ENCODE peak calls at places on chromosomes 3 and 15, in eight cellular contexts. J is sigmoid colon, X is small intestine, M is breast epithelium, T is heart left ventricle, W is tibial artery, P is brain microvascular endothelial cell, Q is mesendoderm. B is an unnamed sample.

GRCh38 chr3:169940486-169941181 is 26.0 kb upstream of the SEC62 start:
- DNase-seq in J (no peak), X (no peak), M (no peak), T (no peak), W (no peak), P (no peak), Q (no peak), B (no peak)

GRCh38 chr15:34799825-34800168 is 4.4 kb upstream of the ACTC1 start:
- DNase-seq in J (no peak), X (no peak), M (no peak), T (no peak), W (no peak), P (no peak), Q (no peak), B (no peak)

GRCh38 chr15:74205593-74205969 is 3.0 kb upstream of the STRA6 start:
- DNase-seq in J (no peak), X (no peak), M (no peak), T (no peak), W (no peak), P (no peak), Q (no peak), B (no peak)

GRCh38 chr3:31615071-31615875 is 82.5 kb downstream of the STT3B start:
- DNase-seq in J (no peak), X (no peak), M (no peak), T (no peak), W (no peak), P (peak; percentile 35), Q (no peak), B (no peak)

GRCh38 chr3:52385157-52385556 is 59.7 kb downstream of the SEMA3G start:
- DNase-seq in J (no peak), X (peak; percentile 33), M (no peak), T (no peak), W (no peak), P (peak; percentile 21), Q (peak; percentile 94), B (no peak)

GRCh38 chr3:185267193-185267592 is 13.3 kb upstream of the EHHADH start:
- DNase-seq in J (no peak), X (no peak), M (no peak), T (no peak), W (no peak), P (no peak), Q (no peak), B (no peak)

GRCh38 chr15:45268135-45268534 is 16.1 kb downstream of the SLC28A2 start:
- DNase-seq in J (no peak), X (peak; percentile 51), M (no peak), T (no peak), W (no peak), P (no peak), Q (peak; percentile 57), B (no peak)

GRCh38 chr3:46460051-46460450 is 4.7 kb downstream of the LTF start:
- DNase-seq in J (no peak), X (no peak), M (no peak), T (no peak), W (no peak), P (no peak), Q (no peak), B (no peak)

GRCh38 chr15:69697913-69698312 is 245.3 kb downstream of the RPLP1 start:
- DNase-seq in J (no peak), X (no peak), M (no peak), T (peak; percentile 73), W (peak; percentile 47), P (no peak), Q (no peak), B (no peak)

GRCh38 chr3:31248619-31248992 is 284.1 kb upstream of the STT3B start:
- DNase-seq in J (no peak), X (no peak), M (no peak), T (no peak), W (no peak), P (no peak), Q (no peak), B (no peak)

GRCh38 chr3:45567730-45568172 is 26.8 kb upstream of the LIMD1 start:
- DNase-seq in J (peak; percentile 59), X (no peak), M (no peak), T (no peak), W (no peak), P (no peak), Q (no peak), B (no peak)

GRCh38 chr15:85646538-85647091 is 148.1 kb downstream of the KLHL25 start:
- DNase-seq in J (no peak), X (peak; percentile 39), M (no peak), T (no peak), W (no peak), P (peak; percentile 56), Q (peak; percentile 69), B (no peak)

GRCh38 chr3:49019941-49020334 is 1.6 kb upstream of the DALRD3 start:
- DNase-seq in J (no peak), X (peak; percentile 39), M (no peak), T (no peak), W (no peak), P (no peak), Q (no peak), B (no peak)

GRCh38 chr3:57130426-57131209 is 34.5 kb downstream of the IL17RD start:
- DNase-seq in J (no peak), X (no peak), M (no peak), T (no peak), W (no peak), P (no peak), Q (peak; percentile 100), B (no peak)

GRCh38 chr3:5016218-5017161 is 37.3 kb downstream of the BHLHE40 start:
- DNase-seq in J (no peak), X (peak; percentile 95), M (no peak), T (no peak), W (peak; percentile 60), P (peak; percentile 91), Q (peak; percentile 96), B (peak; percentile 54)

GRCh38 chr15:23397779-23398178 is 43.2 kb downstream of the GOLGA8S start:
- DNase-seq in J (no peak), X (no peak), M (no peak), T (no peak), W (peak; percentile 39), P (no peak), Q (no peak), B (no peak)

GRCh38 chr3:49165771-49166751 is at the start of gene CCDC71:
- DNase-seq in J (peak; percentile 86), X (peak; percentile 61), M (peak; percentile 61), T (peak; percentile 90), W (peak; percentile 56), P (peak; percentile 36), Q (peak; percentile 74), B (peak; percentile 79)

GRCh38 chr15:82663186-82663600 is 16.0 kb upstream of the CPEB1 start:
- DNase-seq in J (no peak), X (peak; percentile 40), M (no peak), T (no peak), W (no peak), P (no peak), Q (peak; percentile 77), B (no peak)

GRCh38 chr3:188839187-188839695 is 332.5 kb upstream of the TPRG1 start:
- DNase-seq in J (no peak), X (no peak), M (no peak), T (no peak), W (no peak), P (no peak), Q (no peak), B (no peak)

GRCh38 chr3:59451041-59451763 is 401.4 kb upstream of the CFAP20DC start:
- DNase-seq in J (no peak), X (peak; percentile 61), M (no peak), T (no peak), W (no peak), P (no peak), Q (peak; percentile 41), B (peak; percentile 34)

DNA sequence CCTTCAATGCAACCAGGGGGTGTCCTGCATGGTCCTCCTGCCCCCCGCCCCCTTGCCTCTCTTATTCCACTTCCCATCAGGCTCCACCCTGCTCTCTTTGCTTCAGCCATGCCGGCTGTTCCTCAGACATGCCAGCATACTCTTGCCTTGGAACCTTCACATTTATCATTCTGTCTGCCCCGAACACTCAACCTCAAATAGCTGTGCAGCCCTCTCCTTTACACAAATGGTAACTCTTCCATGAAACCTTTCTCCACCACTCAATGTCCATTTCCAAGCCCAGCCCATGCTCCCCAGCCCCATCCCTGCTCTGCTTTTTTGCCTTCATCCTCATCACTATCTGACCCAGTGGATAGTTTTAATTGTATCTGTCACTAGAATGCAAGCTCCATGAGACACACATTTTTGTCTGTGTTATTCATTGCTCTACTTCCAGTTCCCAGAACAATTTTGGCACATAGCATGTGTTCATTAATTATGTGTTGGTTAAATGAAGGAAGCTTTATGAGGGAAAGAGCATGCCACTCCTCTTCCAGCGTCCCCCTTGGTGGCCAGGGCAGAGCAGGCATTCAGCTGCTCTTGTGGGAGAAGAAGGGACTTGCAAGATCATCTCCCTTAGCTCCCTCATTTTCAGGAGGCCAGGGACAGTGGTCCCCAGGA is 654 bp upstream of the GALNT15 start:
- DNase-seq in J (no peak), X (no peak), M (no peak), T (no peak), W (no peak), P (no peak), Q (no peak), B (no peak)
- H3K27ac ChIP-seq in J (peak overlapping the region; percentile 71), X (peak overlapping the region; percentile 42), M (peak overlapping the region; percentile 56), T (peak overlapping the region; percentile 75), W (peak overlapping the region; percentile 14), P (peak overlapping the region; percentile 88), Q (no peak overlapping the region), B (peak overlapping the region; percentile 63)

GRCh38 chr3:150069158-150069536 is 98.5 kb upstream of the PFN2 start:
- DNase-seq in J (no peak), X (no peak), M (no peak), T (no peak), W (no peak), P (no peak), Q (no peak), B (no peak)
- H3K4me3 ChIP-seq in J (no peak overlapping the region), X (no peak overlapping the region), M (no peak overlapping the region), T (no peak overlapping the region), W (no peak overlapping the region), P (no peak overlapping the region), Q (no peak overlapping the region), B (no peak overlapping the region)

GRCh38 chr3:121661376-121661775 is 673 bp upstream of the HCLS1 start:
- DNase-seq in J (no peak), X (no peak), M (no peak), T (no peak), W (no peak), P (no peak), Q (no peak), B (no peak)
- H3K27ac ChIP-seq in J (peak overlapping the region; percentile 54), X (peak overlapping the region; percentile 92), M (peak overlapping the region; percentile 6), T (no peak overlapping the region), W (no peak overlapping the region), P (no peak overlapping the region), Q (no peak overlapping the region), B (no peak overlapping the region)

GRCh38 chr3:116339441-116340028 is 105.8 kb downstream of the LSAMP start:
- DNase-seq in J (peak; percentile 86), X (no peak), M (no peak), T (no peak), W (no peak), P (peak; percentile 26), Q (peak; percentile 42), B (peak; percentile 38)

GRCh38 chr3:116341381-116341780 is 103.9 kb downstream of the LSAMP start:
- DNase-seq in J (no peak), X (no peak), M (no peak), T (no peak), W (no peak), P (no peak), Q (no peak), B (no peak)

GRCh38 chr3:116340680-116341216 is 104.5 kb downstream of the LSAMP start:
- DNase-seq in J (no peak), X (no peak), M (no peak), T (no peak), W (no peak), P (no peak), Q (no peak), B (no peak)

GRCh38 chr3:116337229-116337628 is 108.1 kb downstream of the LSAMP start:
- DNase-seq in J (no peak), X (no peak), M (no peak), T (no peak), W (no peak), P (no peak), Q (no peak), B (no peak)

GRCh38 chr3:116338713-116339112 is 106.6 kb downstream of the LSAMP start:
- DNase-seq in J (no peak), X (no peak), M (no peak), T (no peak), W (no peak), P (no peak), Q (peak; percentile 71), B (no peak)
- H3K4me3 ChIP-seq in J (no peak overlapping the region), X (no peak overlapping the region), M (no peak overlapping the region), T (no peak overlapping the region), W (no peak overlapping the region), P (no peak overlapping the region), Q (no peak overlapping the region), B (no peak overlapping the region)

B was measured in lung.